ENCODE peak calls at places on chromosomes 6 and 20, in seven cellular contexts. F is sigmoid colon, K is spleen, X is stomach, M is HCT116, W is prostate gland, P is endothelial cell of umbilical vein. C is an unnamed sample. For H3K4me1, the result is how much of the 10 kb centered on the place peaks cover.

GRCh38 chr6:37030599-37030998 is 25.1 kb downstream of the FGD2 start:
- DNase-seq in F (no peak), K (no peak), X (no peak), M (no peak), W (no peak), P (no peak), C (no peak)

GRCh38 chr6:10511477-10511876 is 9.7 kb upstream of the GCNT2 start:
- DNase-seq in F (no peak), K (no peak), X (no peak), M (no peak), W (no peak), P (no peak), C (no peak)

GRCh38 chr20:57392512-57393271 is 1.5 kb downstream of the RBM38 start:
- DNase-seq in F (peak), K (peak), X (peak), M (no peak), W (peak), P (no peak), C (peak)

GRCh38 chr20:52799130-52799529 is 173.0 kb upstream of the TSHZ2 start:
- DNase-seq in F (no peak), K (no peak), X (no peak), M (no peak), W (no peak), P (no peak), C (no peak)

GRCh38 chr6:30839666-30840065 is 44.7 kb upstream of the DDR1 start:
- DNase-seq in F (no peak), K (no peak), X (no peak), M (no peak), W (no peak), P (no peak), C (peak)

GRCh38 chr20:14992071-14992654 is 654.8 kb upstream of the FLRT3 start:
- DNase-seq in F (no peak), K (no peak), X (no peak), M (no peak), W (no peak), P (no peak), C (no peak)

GRCh38 chr6:97865612-97866011 is 582.6 kb upstream of the MMS22L start:
- DNase-seq in F (no peak), K (no peak), X (no peak), M (no peak), W (no peak), P (no peak), C (no peak)

GRCh38 chr6:47278545-47278944 is 31.2 kb downstream of the TNFRSF21 start:
- DNase-seq in F (no peak), K (no peak), X (no peak), M (no peak), W (no peak), P (no peak), C (no peak)

GRCh38 chr6:18465410-18466154 is 78.4 kb downstream of the RNF144B start:
- DNase-seq in F (no peak), K (no peak), X (no peak), M (no peak), W (peak), P (no peak), C (no peak)

GRCh38 chr6:144439016-144439415 is 153.9 kb downstream of the UTRN start:
- DNase-seq in F (no peak), K (no peak), X (no peak), M (no peak), W (no peak), P (no peak), C (no peak)

GRCh38 chr6:87237804-87238203 is 82.4 kb downstream of the ZNF292 start:
- DNase-seq in F (no peak), K (no peak), X (no peak), M (peak), W (no peak), P (peak), C (no peak)

GRCh38 chr6:17250237-17250636 is 30.9 kb upstream of the RBM24 start:
- DNase-seq in F (no peak), K (no peak), X (no peak), M (no peak), W (no peak), P (no peak), C (no peak)

GRCh38 chr6:159875194-159875593 is 15.6 kb upstream of the MAS1 start:
- DNase-seq in F (no peak), K (no peak), X (no peak), M (no peak), W (no peak), P (no peak), C (no peak)

GRCh38 chr6:166105341-166106075 is 62.1 kb downstream of the TBXT start:
- DNase-seq in F (no peak), K (no peak), X (no peak), M (no peak), W (no peak), P (no peak), C (no peak)

GRCh38 chr6:2939315-2940009 is 31.9 kb downstream of the SERPINB6 start:
- DNase-seq in F (peak), K (peak), X (peak), M (no peak), W (no peak), P (no peak), C (no peak)

GRCh38 chr6:135853227-135853626 is 1.7 kb downstream of the PDE7B start:
- DNase-seq in F (no peak), K (no peak), X (no peak), M (no peak), W (no peak), P (peak), C (no peak)

GRCh38 chr6:33431880-33432541 is 12.1 kb downstream of the SYNGAP1 start:
- DNase-seq in F (no peak), K (peak), X (no peak), M (no peak), W (no peak), P (no peak), C (no peak)

GRCh38 chr6:119110601-119111548 is 32.4 kb upstream of the FAM184A start:
- DNase-seq in F (no peak), K (no peak), X (no peak), M (peak), W (peak), P (peak), C (peak)

GRCh38 chr6:12886961-12887775 is 170.6 kb downstream of the PHACTR1 start:
- DNase-seq in F (no peak), K (no peak), X (no peak), M (no peak), W (peak), P (no peak), C (no peak)

GRCh38 chr6:47126647-47127339 is 84.7 kb upstream of the ADGRF1 start:
- DNase-seq in F (no peak), K (no peak), X (no peak), M (no peak), W (no peak), P (peak), C (peak)

GRCh38 chr6:131885237-131885636 is 65.9 kb downstream of the CCN2 start:
- DNase-seq in F (no peak), K (no peak), X (no peak), M (no peak), W (no peak), P (no peak), C (no peak)

GRCh38 chr20:53104889-53105288 is 132.7 kb downstream of the TSHZ2 start:
- DNase-seq in F (no peak), K (no peak), X (no peak), M (no peak), W (no peak), P (no peak), C (no peak)

GRCh38 chr6:149855040-149855654 is 9.0 kb downstream of the LRP11 start:
- DNase-seq in F (no peak), K (no peak), X (peak), M (peak), W (no peak), P (peak), C (no peak)

GRCh38 chr20:20452254-20452676 is 84.4 kb downstream of the INSM1 start:
- DNase-seq in F (no peak), K (peak), X (peak), M (no peak), W (no peak), P (peak), C (peak)

GRCh38 chr20:59455392-59456341 is 148.7 kb upstream of the PHACTR3 start:
- DNase-seq in F (peak), K (peak), X (peak), M (peak), W (peak), P (peak), C (no peak)

GRCh38 chr6:136491251-136491650 is 59.0 kb downstream of the MAP7 start:
- DNase-seq in F (no peak), K (no peak), X (no peak), M (no peak), W (no peak), P (no peak), C (no peak)

GRCh38 chr6:137218917-137219663 is at the start of gene IFNGR1:
- DNase-seq in F (peak), K (peak), X (peak), M (peak), W (peak), P (peak), C (peak)

GRCh38 chr20:9884666-9885065 is 45.8 kb upstream of the PAK5 start:
- DNase-seq in F (no peak), K (no peak), X (no peak), M (no peak), W (no peak), P (no peak), C (no peak)

GRCh38 chr6:155224031-155224451 is 39.8 kb upstream of the CLDN20 start:
- DNase-seq in F (no peak), K (no peak), X (no peak), M (peak), W (no peak), P (peak), C (no peak)

GRCh38 chr20:63053430-63054102 is 46.8 kb upstream of the BHLHE23 start:
- DNase-seq in F (no peak), K (peak), X (no peak), M (no peak), W (no peak), P (no peak), C (no peak)

GRCh38 chr6:124490123-124490522 is 472.1 kb upstream of the RNF217 start:
- DNase-seq in F (no peak), K (no peak), X (no peak), M (no peak), W (no peak), P (peak), C (no peak)

GRCh38 chr6:100574836-100575235 is 110.1 kb upstream of the SIM1 start:
- DNase-seq in F (no peak), K (no peak), X (no peak), M (no peak), W (no peak), P (no peak), C (no peak)

GRCh38 chr6:113315879-113316278 is 541.3 kb upstream of the MARCKS start:
- DNase-seq in F (no peak), K (no peak), X (no peak), M (no peak), W (no peak), P (no peak), C (no peak)

GRCh38 chr6:96164802-96165201 is 149.0 kb downstream of the FUT9 start:
- DNase-seq in F (no peak), K (no peak), X (no peak), M (no peak), W (no peak), P (no peak), C (no peak)

DNA sequence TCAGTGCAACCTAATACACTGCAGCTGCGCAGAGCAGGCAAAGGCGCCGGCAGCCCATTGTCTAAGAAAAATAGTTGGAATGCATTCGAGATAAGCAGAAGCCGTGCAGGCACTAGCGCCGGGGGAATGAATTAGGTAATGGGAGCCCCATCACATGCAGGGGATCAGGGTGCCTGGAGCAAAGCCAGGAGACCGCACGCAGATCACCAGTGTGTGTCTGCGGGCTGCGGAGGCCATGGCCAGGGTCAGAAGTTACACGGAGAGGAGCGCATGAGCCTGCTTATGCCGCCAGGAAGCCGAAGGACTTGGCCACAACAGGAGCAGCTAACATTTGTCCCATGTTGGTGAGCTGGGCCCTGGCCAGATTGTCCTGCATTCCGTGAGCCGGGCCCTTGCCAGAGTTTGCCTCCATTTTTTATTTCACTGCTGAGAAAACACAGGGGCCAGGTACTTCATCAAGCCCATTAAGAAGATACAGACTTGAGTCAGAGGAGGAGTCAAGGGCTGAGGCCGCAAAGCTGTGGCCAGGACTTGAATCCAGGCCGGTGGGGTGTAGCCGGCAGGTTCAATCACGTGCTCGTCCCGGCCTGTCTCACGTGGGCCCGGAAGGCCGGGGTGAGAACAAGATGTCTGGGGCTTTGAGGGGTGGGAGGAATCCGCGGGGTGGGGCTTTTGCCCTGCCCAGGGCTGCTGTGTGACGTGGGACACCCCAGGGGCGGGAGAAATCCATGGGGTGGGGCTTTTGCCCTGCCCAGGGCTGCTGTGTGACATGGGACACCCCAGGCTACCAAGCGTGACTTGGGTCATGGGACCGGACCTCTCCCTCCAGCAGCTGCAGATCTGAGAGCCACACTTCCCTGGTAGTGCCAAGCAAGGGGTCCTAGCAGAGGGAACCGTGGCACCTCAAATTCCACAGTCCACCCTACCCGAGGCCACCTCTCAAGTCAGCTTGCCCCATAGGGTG is 156.5 kb downstream of the DLL1 start:
- DNase-seq in F (peak), K (peak), X (peak), M (no peak), W (no peak), P (no peak), C (no peak)
- TF ChIP-seq POLR2A in F (no peak), K (no peak), X (no peak), M (no peak), W (no peak), P (no peak), C (no peak)

DNA sequence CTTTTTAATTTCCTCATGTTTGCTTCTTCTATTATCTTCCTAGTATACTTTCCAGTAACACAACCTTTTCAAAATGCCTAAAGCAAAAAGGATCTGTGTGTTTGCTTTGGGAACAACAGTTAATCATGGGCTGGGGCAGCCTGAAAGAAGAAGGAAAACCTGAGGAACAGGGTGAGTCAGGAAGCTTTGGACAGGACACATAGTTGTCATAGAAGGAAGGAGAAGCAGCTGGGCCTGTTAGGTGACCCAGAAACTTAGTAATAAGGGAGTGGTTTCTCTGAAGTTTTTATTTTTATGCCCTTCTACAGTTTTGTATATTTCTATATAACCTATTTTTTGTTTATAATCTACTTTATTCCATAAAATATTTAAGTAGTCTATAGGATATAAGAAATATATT is 61.4 kb downstream of the CD24 start:
- DNase-seq in F (no peak), K (no peak), X (no peak), M (no peak), W (peak), P (no peak), C (peak)
- TF ChIP-seq POLR2AphosphoS5 in F (no peak), K (no peak), X (no peak), M (no peak), W (peak), P (no peak), C (no peak)

GRCh38 chr20:8535403-8536003 is 403.4 kb downstream of the PLCB1 start:
- DNase-seq in F (no peak), K (no peak), X (no peak), M (no peak), W (no peak), P (peak), C (no peak)
- H3K4me1 ChIP-seq in F (under half), K (under half), X (under half), M (under half), W (under half), P (under half), C (under half)

GRCh38 chr6:43454290-43455033 is 886 bp downstream of the DLK2 start:
- DNase-seq in F (peak), K (peak), X (peak), M (peak), W (peak), P (peak), C (peak)
- TF ChIP-seq POLR2A in F (no peak), K (no peak), X (no peak), M (no peak), W (no peak), P (no peak), C (no peak)

GRCh38 chr20:35490736-35491181 is 35.4 kb downstream of the CEP250 start:
- DNase-seq in F (no peak), K (peak), X (no peak), M (no peak), W (no peak), P (no peak), C (peak)
- TF ChIP-seq POLR2AphosphoS5 in F (no peak), K (peak), X (peak), M (no peak), W (no peak), P (no peak), C (no peak)

DNA sequence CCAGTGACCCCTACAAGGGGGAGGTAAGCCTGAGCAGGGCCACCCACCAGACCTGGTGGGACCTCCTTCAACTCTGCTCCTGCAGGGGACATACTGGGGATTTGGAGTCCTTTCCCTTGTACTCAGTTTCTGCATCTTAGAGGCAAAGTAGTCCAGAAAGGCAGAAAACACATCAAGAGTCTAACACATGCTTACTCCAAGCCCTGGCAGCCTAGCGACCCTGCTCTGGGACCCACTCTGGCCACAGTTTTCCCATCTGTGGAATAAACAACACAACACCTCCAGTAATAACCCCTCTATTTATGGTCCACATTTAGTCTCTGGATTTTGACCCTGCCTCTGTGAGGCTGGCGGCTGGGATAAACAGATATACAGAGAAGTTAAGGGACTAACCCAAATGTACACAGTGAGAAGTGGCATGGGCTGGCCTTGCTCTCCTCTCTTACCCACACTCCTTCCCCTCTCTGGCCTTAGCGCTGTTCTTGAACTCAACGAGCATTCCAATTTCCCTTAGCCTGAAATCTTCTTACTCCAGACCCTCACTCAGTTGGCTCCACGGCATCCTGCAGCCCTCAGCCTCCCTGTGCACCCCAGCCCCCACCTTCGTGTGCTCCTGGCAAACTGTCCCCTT is 16.1 kb upstream of the TLDC2 start:
- DNase-seq in F (no peak), K (no peak), X (no peak), M (no peak), W (no peak), P (no peak), C (no peak)
- H3K4me1 ChIP-seq in F (half or more), K (half or more), X (half or more), M (half or more), W (under half), P (under half), C (under half)

GRCh38 chr6:139137716-139138115 is 2.8 kb downstream of the HECA start:
- DNase-seq in F (no peak), K (no peak), X (no peak), M (no peak), W (no peak), P (no peak), C (no peak)

GRCh38 chr6:139135578-139136545 is 982 bp downstream of the HECA start:
- DNase-seq in F (peak), K (peak), X (peak), M (no peak), W (peak), P (peak), C (peak)

GRCh38 chr6:139133733-139134360 is 1.0 kb upstream of the HECA start:
- DNase-seq in F (no peak), K (no peak), X (no peak), M (no peak), W (no peak), P (no peak), C (no peak)

GRCh38 chr6:139133272-139133671 is 1.6 kb upstream of the HECA start:
- DNase-seq in F (no peak), K (peak), X (no peak), M (no peak), W (no peak), P (no peak), C (peak)

DNA sequence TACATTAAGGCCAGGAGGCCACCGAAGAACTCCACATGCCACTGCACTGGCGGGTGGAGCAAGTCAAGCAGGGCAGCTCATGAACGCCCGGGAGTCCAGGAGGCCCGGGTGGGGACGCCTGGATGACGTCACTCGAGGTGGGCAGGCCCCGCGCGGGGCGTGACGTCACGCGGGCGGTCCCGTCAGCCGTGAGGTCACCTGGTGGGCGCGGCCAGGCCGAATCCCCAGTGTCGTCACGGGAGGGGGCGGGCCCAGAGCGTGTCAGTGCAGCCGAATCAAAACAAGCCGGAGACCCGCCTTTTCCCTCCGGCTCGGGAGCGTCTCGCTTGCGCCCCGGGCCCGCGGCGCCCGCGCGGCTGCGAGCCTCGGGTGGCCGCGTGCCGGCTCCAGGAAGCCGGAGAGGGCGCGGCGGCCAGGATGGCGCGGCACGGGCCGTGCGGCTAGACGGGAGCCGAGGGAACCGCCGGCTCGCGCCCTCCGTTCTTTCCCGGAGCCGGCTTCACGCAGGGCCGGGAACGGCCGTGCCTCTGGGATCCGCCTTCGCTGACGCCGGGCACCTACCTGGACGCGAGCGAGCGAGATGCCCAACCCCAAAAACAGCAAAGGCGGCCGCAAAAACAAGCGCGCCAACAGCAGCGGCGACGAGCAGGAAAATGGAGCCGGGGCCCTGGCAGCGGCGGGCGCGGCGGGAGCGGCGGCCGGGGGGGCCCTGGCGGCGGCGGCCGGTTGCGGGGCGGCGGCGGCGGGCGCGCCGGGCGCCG is at the start of gene HECA:
- DNase-seq in F (peak), K (peak), X (peak), M (peak), W (peak), P (peak), C (peak)
- TF ChIP-seq POLR2A in F (peak), K (peak), X (peak), M (no peak), W (peak), P (no peak), C (peak)

GRCh38 chr6:56361812-56362211 is 114.4 kb upstream of the COL21A1 start:
- DNase-seq in F (no peak), K (peak), X (no peak), M (no peak), W (no peak), P (peak), C (no peak)
- TF ChIP-seq POLR2AphosphoS5 in F (no peak), K (peak), X (no peak), M (no peak), W (peak), P (peak), C (no peak)

C was measured in transverse colon.